ENCODE peak calls at places on chromosomes 1 and 21, in six cellular contexts. O, A, P, I, V and K are unnamed samples.

GRCh38 chr21:29812947-29813346 is 126.8 kb downstream of the GRIK1 start:
- DNase-seq in O (no peak), A (no peak), P (no peak), I (no peak), V (no peak), K (no peak)

GRCh38 chr1:31335007-31335406 is 37.9 kb downstream of the FABP3 start:
- DNase-seq in O (no peak), A (no peak), P (peak; percentile 46), I (peak; percentile 44), V (no peak), K (no peak)

GRCh38 chr1:81699234-81699633 is 101.5 kb upstream of the ADGRL2 start:
- DNase-seq in O (no peak), A (no peak), P (peak; percentile 80), I (peak; percentile 27), V (peak; percentile 23), K (no peak)

GRCh38 chr1:22665752-22666151 is 12.7 kb downstream of the C1QB start:
- DNase-seq in O (no peak), A (no peak), P (peak; percentile 43), I (peak; percentile 57), V (no peak), K (no peak)

GRCh38 chr21:44800971-44801467 is 601 bp downstream of the UBE2G2 start:
- DNase-seq in O (no peak), A (no peak), P (peak; percentile 26), I (peak; percentile 37), V (no peak), K (no peak)

GRCh38 chr1:85371021-85371420 is 93.9 kb downstream of the DDAH1 start:
- DNase-seq in O (no peak), A (no peak), P (no peak), I (no peak), V (no peak), K (no peak)

GRCh38 chr1:67861856-67862516 is 28.7 kb upstream of the GNG12 start:
- DNase-seq in O (no peak), A (no peak), P (peak; percentile 45), I (no peak), V (no peak), K (no peak)

GRCh38 chr1:232011961-232012360 is 385.4 kb downstream of the DISC1 start:
- DNase-seq in O (no peak), A (no peak), P (peak; percentile 80), I (no peak), V (no peak), K (no peak)

GRCh38 chr1:51000651-51001050 is 30.6 kb downstream of the CDKN2C start:
- DNase-seq in O (no peak), A (no peak), P (no peak), I (no peak), V (no peak), K (no peak)

GRCh38 chr21:30340714-30341573 is 3.5 kb upstream of the KRTAP27-1 start:
- DNase-seq in O (no peak), A (no peak), P (peak; percentile 10), I (peak; percentile 56), V (no peak), K (no peak)

GRCh38 chr1:226763741-226764264 is 24.7 kb upstream of the ITPKB start:
- DNase-seq in O (no peak), A (no peak), P (peak; percentile 96), I (peak; percentile 75), V (no peak), K (no peak)

GRCh38 chr1:209648931-209649776 is 3.1 kb downstream of the LAMB3 start:
- DNase-seq in O (no peak), A (no peak), P (peak; percentile 96), I (peak; percentile 70), V (no peak), K (no peak)

GRCh38 chr1:24140741-24141181 is 2.2 kb downstream of the IL22RA1 start:
- DNase-seq in O (no peak), A (no peak), P (no peak), I (no peak), V (no peak), K (no peak)

GRCh38 chr1:24139159-24139489 is 3.8 kb downstream of the IL22RA1 start:
- DNase-seq in O (no peak), A (no peak), P (no peak), I (no peak), V (no peak), K (no peak)

GRCh38 chr1:24139846-24140425 is 3.0 kb downstream of the IL22RA1 start:
- DNase-seq in O (no peak), A (no peak), P (no peak), I (no peak), V (no peak), K (no peak)

GRCh38 chr1:24142546-24143431 is at the start of gene IL22RA1:
- DNase-seq in O (peak; percentile 37), A (no peak), P (peak; percentile 19), I (peak; percentile 77), V (peak; percentile 25), K (no peak)

DNA sequence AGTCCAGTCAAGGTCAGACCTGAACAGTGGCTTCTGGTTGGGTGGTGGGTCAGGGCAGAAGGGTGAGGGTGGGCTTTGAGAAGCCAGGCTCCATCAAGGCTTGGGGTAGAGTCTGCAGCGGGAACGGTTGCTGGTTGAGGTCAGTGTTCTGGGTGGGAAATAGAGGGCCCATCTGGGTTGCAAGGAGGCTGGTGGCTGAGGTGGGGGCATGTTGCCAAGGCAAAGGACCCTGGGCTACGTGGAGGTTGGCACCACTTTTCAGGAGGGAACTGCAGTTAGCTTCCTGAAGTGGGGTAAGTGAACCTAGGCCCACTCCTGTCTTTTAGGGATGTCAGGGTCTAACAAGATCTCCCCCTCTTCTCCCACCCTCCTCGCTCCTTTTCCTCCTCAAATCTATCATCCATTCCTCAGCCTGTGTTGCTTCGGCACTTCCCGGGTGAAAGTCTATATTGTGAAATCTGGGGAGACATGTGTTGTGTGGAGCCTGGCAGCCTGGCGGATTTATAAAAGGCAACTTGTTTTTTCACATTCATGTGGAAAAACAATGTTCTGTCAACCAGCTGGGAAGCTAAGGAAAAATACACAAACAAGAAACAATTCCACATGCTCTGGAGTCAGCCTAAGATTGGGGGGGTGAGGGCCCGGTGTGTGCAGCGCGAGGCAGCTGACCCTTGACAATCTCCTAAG is 1.5 kb downstream of the IL22RA1 start:
- DNase-seq in O (no peak), A (no peak), P (no peak), I (peak; percentile 58), V (no peak), K (no peak)
- H3K27ac ChIP-seq in O (no peak overlapping the region), A (no peak overlapping the region), P (no peak overlapping the region), I (peak overlapping the region; percentile 72), V (no peak overlapping the region), K (no peak overlapping the region)

DNA sequence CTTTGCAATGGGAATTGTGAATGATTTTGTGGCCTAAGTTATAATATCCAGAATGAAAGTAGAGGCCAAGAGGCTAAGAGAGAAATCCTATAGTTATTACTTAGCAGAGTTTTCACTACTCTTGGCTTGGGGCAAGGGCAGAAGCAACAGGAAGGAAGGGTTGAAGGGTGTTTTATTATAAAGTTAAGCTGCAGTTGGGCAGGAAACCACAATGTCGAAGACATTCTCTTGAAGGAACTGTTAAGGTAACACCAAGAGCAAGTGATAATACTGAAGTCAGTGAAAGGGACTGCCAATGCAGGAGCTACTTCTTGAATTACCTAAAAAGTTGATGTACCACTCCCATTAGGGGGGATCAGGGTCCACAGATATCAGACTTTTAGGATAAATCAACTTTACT is 8.3 kb downstream of the XCL2 start:
- DNase-seq in O (no peak), A (no peak), P (no peak), I (no peak), V (no peak), K (no peak)
- H3K27ac ChIP-seq in O (no peak overlapping the region), A (no peak overlapping the region), P (no peak overlapping the region), I (no peak overlapping the region), V (no peak overlapping the region), K (no peak overlapping the region)

DNA sequence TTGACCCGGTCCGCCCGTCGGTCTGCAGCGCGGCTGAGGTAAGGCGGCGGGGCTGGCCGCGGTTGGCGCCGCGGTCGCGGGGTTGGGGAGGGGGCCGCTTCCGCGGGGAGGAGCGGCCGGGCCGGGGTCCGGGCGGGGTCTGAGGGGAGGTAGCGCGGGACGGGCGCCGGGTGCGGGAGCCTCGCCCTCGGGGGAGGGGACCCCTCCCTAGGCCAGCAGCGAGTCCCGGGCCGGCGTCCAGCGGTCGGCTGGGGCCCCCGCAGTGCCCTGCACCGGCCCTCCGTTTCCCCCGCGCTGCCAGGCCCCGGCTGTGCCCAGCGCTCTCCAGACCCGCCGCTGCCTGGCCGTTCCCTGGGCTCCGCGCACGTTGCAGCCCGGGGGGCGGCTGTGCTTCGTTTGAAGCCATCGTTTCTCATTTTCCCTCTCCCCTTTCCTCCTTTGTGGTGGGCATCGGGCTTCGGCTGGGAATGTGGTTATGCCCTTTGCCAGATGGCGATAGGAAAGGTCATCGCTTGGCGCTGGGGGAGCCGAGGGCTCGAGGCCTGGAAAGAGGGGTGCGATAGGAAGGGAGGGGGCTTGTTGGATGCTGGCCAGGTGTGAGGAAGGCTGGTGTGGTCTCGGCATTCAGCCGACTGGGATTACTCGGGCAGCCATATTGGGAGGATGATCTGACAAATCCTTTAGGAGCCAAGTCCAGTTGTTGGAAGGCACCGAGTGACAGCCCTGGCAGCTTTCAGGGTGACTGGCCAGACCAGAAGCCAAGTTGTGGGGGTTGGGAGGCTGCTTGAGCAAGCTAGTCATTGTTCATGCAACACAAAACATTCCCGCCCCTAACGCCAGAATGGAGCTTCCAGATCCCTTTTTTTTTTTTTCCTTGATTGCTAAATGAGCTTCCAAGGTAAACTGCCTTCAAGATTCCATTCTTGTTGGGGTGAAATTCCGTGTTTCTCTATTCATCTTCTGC is 753 bp downstream of the KIF1B start:
- DNase-seq in O (peak; percentile 96), A (peak; percentile 97), P (peak; percentile 91), I (peak; percentile 86), V (peak; percentile 96), K (no peak)
- H3K27ac ChIP-seq in O (peak overlapping the region; percentile 100), A (peak overlapping the region; percentile 100), P (peak overlapping the region; percentile 95), I (peak overlapping the region; percentile 99), V (peak overlapping the region; percentile 99), K (no peak overlapping the region)

GRCh38 chr1:201335901-201336300 is 41.6 kb downstream of the TNNT2 start:
- DNase-seq in O (no peak), A (no peak), P (no peak), I (no peak), V (no peak), K (no peak)

GRCh38 chr1:201332616-201333335 is 44.7 kb downstream of the TNNT2 start:
- DNase-seq in O (no peak), A (no peak), P (no peak), I (no peak), V (no peak), K (no peak)

GRCh38 chr1:201335174-201335870 is 42.2 kb downstream of the TNNT2 start:
- DNase-seq in O (no peak), A (no peak), P (no peak), I (no peak), V (no peak), K (no peak)

GRCh38 chr1:201336711-201337450 is 40.6 kb downstream of the TNNT2 start:
- DNase-seq in O (no peak), A (no peak), P (no peak), I (no peak), V (no peak), K (no peak)

GRCh38 chr1:201334325-201335173 is 42.9 kb downstream of the TNNT2 start:
- DNase-seq in O (no peak), A (no peak), P (no peak), I (no peak), V (no peak), K (no peak)
- H3K27ac ChIP-seq in O (no peak overlapping the region), A (no peak overlapping the region), P (no peak overlapping the region), I (no peak overlapping the region), V (peak overlapping the region; percentile 58), K (no peak overlapping the region)